ENCODE peak calls at places on chromosomes 2 and 18, in six cellular contexts. V is NCI-H526 treated with DMSO at 0.1 percent for 48 hours, U is activated T-helper 1 cell treated with Interleukin-2 at 50 U/mL for 16 hours, R is HT-29, E is NCI-H1694 treated with DMSO at 0.1 percent for 48 hours, X is lower lobe of right lung. M is an unnamed sample.

GRCh38 chr18:48817021-48817461 is 133.7 kb downstream of the SMAD7 start:
- DNase-seq in V (no peak), U (no peak), R (no peak), E (no peak), X (peak), M (no peak)

GRCh38 chr18:1394966-1395365 is 490.3 kb downstream of the ADCYAP1 start:
- DNase-seq in V (no peak), U (no peak), R (no peak), E (peak), X (no peak), M (no peak)

GRCh38 chr2:29753676-29754444 is 167.5 kb downstream of the ALK start:
- DNase-seq in V (no peak), U (no peak), R (no peak), E (no peak), X (no peak), M (no peak)

GRCh38 chr18:24138884-24139616 is at the start of gene CABYR:
- DNase-seq in V (peak), U (peak), R (no peak), E (peak), X (peak), M (peak)

GRCh38 chr2:100692381-100692780 is 127.6 kb upstream of the NPAS2 start:
- DNase-seq in V (no peak), U (no peak), R (no peak), E (no peak), X (no peak), M (no peak)

GRCh38 chr18:69401475-69402218 is 959 bp downstream of the DOK6 start:
- DNase-seq in V (no peak), U (no peak), R (no peak), E (no peak), X (no peak), M (peak)

GRCh38 chr2:43854671-43855070 is 15.9 kb downstream of the ABCG8 start:
- DNase-seq in V (no peak), U (no peak), R (no peak), E (no peak), X (no peak), M (no peak)

GRCh38 chr2:199379251-199379650 is 78.5 kb downstream of the SATB2 start:
- DNase-seq in V (no peak), U (no peak), R (no peak), E (no peak), X (no peak), M (no peak)

GRCh38 chr2:188306271-188306670 is 14.6 kb downstream of the GULP1 start:
- DNase-seq in V (no peak), U (no peak), R (no peak), E (no peak), X (no peak), M (no peak)

GRCh38 chr2:206962966-206963365 is 23.6 kb downstream of the CPO start:
- DNase-seq in V (no peak), U (no peak), R (no peak), E (no peak), X (no peak), M (no peak)

GRCh38 chr2:72991980-72992733 is 74.8 kb downstream of the EMX1 start:
- DNase-seq in V (no peak), U (no peak), R (no peak), E (no peak), X (no peak), M (no peak)

GRCh38 chr2:98869868-98870267 is 66.2 kb downstream of the CRACDL start:
- DNase-seq in V (peak), U (no peak), R (peak), E (no peak), X (peak), M (no peak)

GRCh38 chr2:241607162-241607885 is 29.6 kb downstream of the THAP4 start:
- DNase-seq in V (no peak), U (no peak), R (no peak), E (no peak), X (no peak), M (no peak)

GRCh38 chr2:156537147-156537546 is 101.0 kb downstream of the GPD2 start:
- DNase-seq in V (no peak), U (no peak), R (no peak), E (no peak), X (no peak), M (peak)

GRCh38 chr2:202033317-202034248 is at the start of gene FZD7:
- DNase-seq in V (peak), U (peak), R (peak), E (peak), X (peak), M (peak)

GRCh38 chr2:86608832-86609231 is 14.8 kb downstream of the RNF103 start:
- DNase-seq in V (no peak), U (no peak), R (no peak), E (no peak), X (no peak), M (no peak)

GRCh38 chr2:110843496-110843895 is 111.1 kb downstream of the ACOXL start:
- DNase-seq in V (no peak), U (no peak), R (no peak), E (no peak), X (no peak), M (peak)

GRCh38 chr2:241188386-241189092 is at the start of gene ANO7:
- DNase-seq in V (peak), U (no peak), R (no peak), E (no peak), X (peak), M (no peak)

GRCh38 chr18:676069-676468 is 18.6 kb downstream of the TYMS start:
- DNase-seq in V (no peak), U (no peak), R (no peak), E (no peak), X (no peak), M (no peak)

GRCh38 chr2:236959876-236960275 is 125.8 kb upstream of the COPS8 start:
- DNase-seq in V (no peak), U (no peak), R (no peak), E (no peak), X (no peak), M (no peak)

GRCh38 chr2:66929632-66930385 is 467.3 kb upstream of the ETAA1 start:
- DNase-seq in V (no peak), U (no peak), R (peak), E (no peak), X (peak), M (no peak)

GRCh38 chr2:158009425-158009824 is 92.3 kb upstream of the UPP2 start:
- DNase-seq in V (no peak), U (no peak), R (no peak), E (no peak), X (no peak), M (no peak)

GRCh38 chr2:45120546-45120945 is 111.3 kb upstream of the SIX2 start:
- DNase-seq in V (no peak), U (no peak), R (no peak), E (no peak), X (no peak), M (no peak)

M was measured in mesendoderm.